ENCODE peak calls at places on chromosomes 13 and 19, in five cellular contexts. One of them, this sample, is unnamed.

GRCh38 chr13:23723463-23723862 is 153.3 kb downstream of the TNFRSF19 start:
- DNase-seq in GM12878: no peak
- DNase-seq in HepG2: no peak
- DNase-seq in H1: no peak
- DNase-seq in K562: no peak
- DNase-seq in this sample: no peak

GRCh38 chr13:38693641-38694040 is 6.8 kb downstream of the FREM2 start:
- DNase-seq in HepG2: no peak
- DNase-seq in H1: no peak
- DNase-seq in GM12878: no peak
- DNase-seq in K562: no peak
- DNase-seq in this sample: peak; percentile 25

GRCh38 chr19:50607874-50608785 is 31.6 kb downstream of the SYT3 start:
- DNase-seq in GM12878: peak; percentile 15
- DNase-seq in K562: peak; percentile 91
- DNase-seq in HepG2: peak; percentile 31
- DNase-seq in H1: peak; percentile 99
- DNase-seq in this sample: no peak

GRCh38 chr19:51550848-51551672 is 19.6 kb upstream of the SIGLEC6 start:
- DNase-seq in H1: no peak
- DNase-seq in GM12878: no peak
- DNase-seq in K562: no peak
- DNase-seq in HepG2: no peak
- DNase-seq in this sample: no peak

GRCh38 chr13:40479196-40479845 is 187.1 kb downstream of the FOXO1 start:
- DNase-seq in GM12878: no peak
- DNase-seq in H1: no peak
- DNase-seq in K562: no peak
- DNase-seq in HepG2: no peak
- DNase-seq in this sample: no peak

GRCh38 chr13:75736132-75736531 is 100.0 kb downstream of the LMO7 start:
- DNase-seq in K562: no peak
- DNase-seq in HepG2: no peak
- DNase-seq in GM12878: no peak
- DNase-seq in H1: no peak
- DNase-seq in this sample: no peak

GRCh38 chr13:113926301-113926761 is 47.5 kb downstream of the C13orf46 start:
- DNase-seq in K562: no peak
- DNase-seq in HepG2: no peak
- DNase-seq in H1: no peak
- DNase-seq in GM12878: no peak
- DNase-seq in this sample: no peak

GRCh38 chr19:53130506-53130905 is 2.2 kb downstream of the ZNF415 start:
- DNase-seq in HepG2: no peak
- DNase-seq in K562: no peak
- DNase-seq in H1: no peak
- DNase-seq in GM12878: no peak
- DNase-seq in this sample: no peak

GRCh38 chr13:113947321-113948033 is 26.4 kb downstream of the C13orf46 start:
- DNase-seq in K562: peak; percentile 35
- DNase-seq in HepG2: no peak
- DNase-seq in GM12878: no peak
- DNase-seq in H1: no peak
- DNase-seq in this sample: peak; percentile 83

GRCh38 chr19:52296773-52297600 is at the start of gene ZNF480:
- DNase-seq in H1: peak; percentile 72
- DNase-seq in GM12878: peak; percentile 23
- DNase-seq in K562: peak; percentile 92
- DNase-seq in HepG2: peak; percentile 68
- DNase-seq in this sample: peak; percentile 84

GRCh38 chr13:73168226-73168992 is 109.6 kb downstream of the KLF5 start:
- DNase-seq in HepG2: no peak
- DNase-seq in H1: no peak
- DNase-seq in K562: no peak
- DNase-seq in GM12878: no peak
- DNase-seq in this sample: no peak

GRCh38 chr19:35755550-35756371 is 1.1 kb downstream of the HSPB6 start:
- DNase-seq in K562: no peak
- DNase-seq in GM12878: no peak
- DNase-seq in H1: no peak
- DNase-seq in HepG2: no peak
- DNase-seq in this sample: no peak

GRCh38 chr19:41321600-41322270 is 11.8 kb downstream of the CCDC97 start:
- DNase-seq in HepG2: peak; percentile 82
- DNase-seq in K562: peak; percentile 65
- DNase-seq in GM12878: no peak
- DNase-seq in H1: peak; percentile 80
- DNase-seq in this sample: no peak

GRCh38 chr13:55816976-55817601 is 1323.6 kb upstream of the PRR20A start:
- DNase-seq in GM12878: no peak
- DNase-seq in K562: no peak
- DNase-seq in HepG2: no peak
- DNase-seq in H1: no peak
- DNase-seq in this sample: no peak

GRCh38 chr13:27921421-27921960 is 1.7 kb downstream of the PDX1 start:
- DNase-seq in HepG2: no peak
- DNase-seq in H1: peak; percentile 70
- DNase-seq in GM12878: no peak
- DNase-seq in K562: no peak
- DNase-seq in this sample: peak; percentile 44

GRCh38 chr19:13652810-13653590 is 111.3 kb upstream of the MRI1 start:
- DNase-seq in K562: no peak
- DNase-seq in H1: no peak
- DNase-seq in GM12878: no peak
- DNase-seq in HepG2: no peak
- DNase-seq in this sample: peak; percentile 62

GRCh38 chr13:28059214-28059613 is 41.2 kb downstream of the FLT3 start:
- DNase-seq in H1: peak; percentile 73
- DNase-seq in K562: peak; percentile 43
- DNase-seq in HepG2: peak; percentile 48
- DNase-seq in GM12878: no peak
- DNase-seq in this sample: no peak

GRCh38 chr13:38702609-38703008 is 15.7 kb downstream of the FREM2 start:
- DNase-seq in GM12878: no peak
- DNase-seq in H1: no peak
- DNase-seq in HepG2: no peak
- DNase-seq in K562: no peak
- DNase-seq in this sample: no peak

GRCh38 chr13:39245688-39246087 is 207.4 kb downstream of the NHLRC3 start:
- DNase-seq in K562: no peak
- DNase-seq in GM12878: no peak
- DNase-seq in HepG2: no peak
- DNase-seq in H1: no peak
- DNase-seq in this sample: no peak

GRCh38 chr13:105961438-105961837 is 574.0 kb downstream of the EFNB2 start:
- DNase-seq in HepG2: no peak
- DNase-seq in GM12878: no peak
- DNase-seq in H1: no peak
- DNase-seq in K562: no peak
- DNase-seq in this sample: no peak

GRCh38 chr13:83955011-83955410 is 72.7 kb upstream of the SLITRK1 start:
- DNase-seq in K562: no peak
- DNase-seq in HepG2: no peak
- DNase-seq in GM12878: no peak
- DNase-seq in H1: no peak
- DNase-seq in this sample: no peak

GRCh38 chr13:34358811-34359513 is 541.0 kb downstream of the RFC3 start:
- DNase-seq in H1: no peak
- DNase-seq in HepG2: no peak
- DNase-seq in K562: no peak
- DNase-seq in GM12878: no peak
- DNase-seq in this sample: no peak
- TF ChIP-seq JUND in H1: no peak
- TF ChIP-seq JUND in HepG2: no peak
- TF ChIP-seq JUND in K562: no peak
- TF ChIP-seq JUND in GM12878: no peak
- TF ChIP-seq JUND in this sample: no peak

GRCh38 chr13:46143239-46143701 is 38.4 kb upstream of the CPB2 start:
- DNase-seq in HepG2: peak; percentile 99
- DNase-seq in H1: no peak
- DNase-seq in GM12878: no peak
- DNase-seq in K562: no peak
- DNase-seq in this sample: no peak
- TF ChIP-seq JUND in HepG2: peak; percentile 16
- TF ChIP-seq JUND in H1: no peak
- TF ChIP-seq JUND in GM12878: no peak
- TF ChIP-seq JUND in K562: no peak
- TF ChIP-seq JUND in this sample: no peak

GRCh38 chr19:48715681-48716171 is 3.8 kb downstream of the MAMSTR start:
- DNase-seq in K562: no peak
- DNase-seq in HepG2: no peak
- DNase-seq in GM12878: no peak
- DNase-seq in H1: no peak
- DNase-seq in this sample: no peak
- TF ChIP-seq JUND in K562: no peak
- TF ChIP-seq JUND in HepG2: no peak
- TF ChIP-seq JUND in GM12878: no peak
- TF ChIP-seq JUND in H1: no peak
- TF ChIP-seq JUND in this sample: no peak

DNA sequence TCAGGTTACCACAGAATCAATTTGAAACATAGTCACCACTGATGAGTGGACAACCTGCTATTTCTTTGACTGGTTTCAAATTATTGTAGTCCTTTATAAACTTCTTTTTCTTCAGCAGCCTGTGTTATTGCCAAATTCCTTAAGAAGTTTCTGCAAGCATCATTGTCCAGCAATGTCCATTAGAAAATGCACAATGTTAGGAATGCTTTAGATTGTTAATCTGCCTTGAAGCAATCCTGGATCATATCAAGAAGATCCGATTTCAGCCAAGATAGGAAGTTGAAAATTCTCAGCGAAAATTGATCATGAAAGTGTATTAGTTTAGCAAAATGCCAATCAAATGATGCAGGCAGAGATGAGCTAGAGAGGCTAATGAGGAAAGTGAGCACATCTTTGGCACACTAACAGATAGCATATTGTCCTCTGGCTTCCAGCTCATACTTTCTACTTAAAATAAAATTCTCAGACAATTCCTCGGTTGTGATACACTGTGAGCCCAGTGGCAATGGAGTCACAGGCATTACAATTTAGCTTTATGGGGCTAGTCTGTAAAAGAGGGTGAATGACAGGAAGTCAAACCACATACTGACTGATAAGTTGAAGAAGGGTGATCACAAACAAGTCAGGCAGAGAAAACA is 270.5 kb downstream of the SLITRK6 start:
- DNase-seq in K562: no peak
- DNase-seq in GM12878: no peak
- DNase-seq in H1: no peak
- DNase-seq in HepG2: no peak
- DNase-seq in this sample: no peak
- TF ChIP-seq JUND in K562: no peak
- TF ChIP-seq JUND in GM12878: no peak
- TF ChIP-seq JUND in H1: no peak
- TF ChIP-seq JUND in HepG2: no peak
- TF ChIP-seq JUND in this sample: no peak

GRCh38 chr13:91359071-91359470 is 11.6 kb downstream of the MIR17HG start:
- DNase-seq in K562: no peak
- DNase-seq in HepG2: no peak
- DNase-seq in GM12878: no peak
- DNase-seq in H1: no peak
- DNase-seq in this sample: no peak

GRCh38 chr13:91357613-91358383 is 10.3 kb downstream of the MIR17HG start:
- DNase-seq in K562: no peak
- DNase-seq in HepG2: no peak
- DNase-seq in H1: no peak
- DNase-seq in GM12878: no peak
- DNase-seq in this sample: no peak

GRCh38 chr13:91360246-91360751 is 12.8 kb downstream of the MIR17HG start:
- DNase-seq in H1: no peak
- DNase-seq in K562: no peak
- DNase-seq in GM12878: no peak
- DNase-seq in HepG2: no peak
- DNase-seq in this sample: no peak

GRCh38 chr13:91358384-91358776 is 10.9 kb downstream of the MIR17HG start:
- DNase-seq in K562: no peak
- DNase-seq in H1: no peak
- DNase-seq in HepG2: no peak
- DNase-seq in GM12878: no peak
- DNase-seq in this sample: no peak

DNA sequence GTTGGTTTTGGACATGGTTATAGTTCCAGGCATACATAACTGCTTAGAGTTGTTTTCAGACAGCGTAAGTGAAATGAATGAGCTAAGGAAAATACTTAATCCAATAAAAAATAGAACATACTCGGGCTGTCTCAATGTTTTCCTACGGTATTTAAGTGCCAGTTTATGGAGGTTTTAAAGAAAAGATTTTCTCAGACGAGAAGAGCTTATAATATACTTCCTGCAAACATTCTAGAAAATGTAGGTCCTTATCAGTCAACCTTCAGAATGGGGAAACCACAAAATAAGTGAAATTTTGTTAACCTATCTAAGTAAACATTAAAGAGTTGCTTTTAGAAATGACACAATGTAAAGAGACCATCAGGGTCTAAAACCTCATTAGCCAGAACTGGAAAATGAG is 12.1 kb downstream of the MIR17HG start:
- DNase-seq in GM12878: no peak
- DNase-seq in K562: no peak
- DNase-seq in H1: no peak
- DNase-seq in HepG2: no peak
- DNase-seq in this sample: no peak
- TF ChIP-seq JUND in GM12878: no peak
- TF ChIP-seq JUND in K562: no peak
- TF ChIP-seq JUND in H1: no peak
- TF ChIP-seq JUND in HepG2: no peak
- TF ChIP-seq JUND in this sample: no peak

DNA sequence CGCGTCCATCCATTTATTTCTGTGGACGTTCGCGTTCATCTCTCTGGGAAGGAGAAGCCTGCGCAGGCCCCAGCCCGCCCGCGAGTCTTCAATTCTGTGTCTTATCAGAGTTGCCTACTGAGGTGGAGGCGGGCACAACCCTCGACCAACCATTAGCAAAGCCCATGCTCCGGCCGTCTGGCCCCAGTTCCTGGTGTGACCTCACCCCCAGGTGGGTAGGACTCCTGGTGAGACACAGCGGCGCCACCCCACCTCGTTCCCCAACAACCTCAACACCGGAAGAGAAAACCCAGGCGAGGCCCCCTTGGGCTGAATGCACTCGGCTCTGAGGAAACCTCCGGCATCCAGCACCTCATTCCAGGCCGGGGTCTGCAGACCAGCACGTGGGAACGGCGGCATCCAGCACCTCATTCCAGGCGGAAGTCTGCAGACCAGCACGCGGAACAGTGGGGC is 14.7 kb downstream of the ZNF787 start:
- DNase-seq in GM12878: no peak
- DNase-seq in HepG2: no peak
- DNase-seq in K562: no peak
- DNase-seq in H1: no peak
- DNase-seq in this sample: no peak
- TF ChIP-seq JUND in GM12878: no peak
- TF ChIP-seq JUND in HepG2: no peak
- TF ChIP-seq JUND in K562: no peak
- TF ChIP-seq JUND in H1: no peak
- TF ChIP-seq JUND in this sample: no peak

GRCh38 chr19:37221136-37221535 is 3.1 kb downstream of the ZNF383 start:
- DNase-seq in K562: no peak
- DNase-seq in GM12878: no peak
- DNase-seq in H1: no peak
- DNase-seq in HepG2: no peak
- DNase-seq in this sample: no peak
- TF ChIP-seq JUND in K562: no peak
- TF ChIP-seq JUND in GM12878: no peak
- TF ChIP-seq JUND in H1: no peak
- TF ChIP-seq JUND in HepG2: no peak
- TF ChIP-seq JUND in this sample: no peak

GRCh38 chr19:27881213-27881612 is 1331.7 kb downstream of the UQCRFS1 start:
- DNase-seq in H1: no peak
- DNase-seq in HepG2: no peak
- DNase-seq in K562: no peak
- DNase-seq in GM12878: no peak
- DNase-seq in this sample: no peak
- TF ChIP-seq JUND in H1: no peak
- TF ChIP-seq JUND in HepG2: no peak
- TF ChIP-seq JUND in K562: no peak
- TF ChIP-seq JUND in GM12878: no peak
- TF ChIP-seq JUND in this sample: no peak

This sample was measured in T47D.